ENCODE peak calls at places on chromosomes 12 and 14, in six cellular contexts. F is bronchial epithelial cell, G is thoracic aorta, C is AG10803, W is pancreas, B is suprapubic skin. H is an unnamed sample.
A peak's percentile ranks its signal among the peaks of the same experiment; 100 is the strongest.

GRCh38 chr12:92384571-92384970 is 238.9 kb upstream of the BTG1 start:
- DNase-seq in F (no peak), G (no peak), C (no peak), W (no peak), B (no peak), H (no peak)

GRCh38 chr12:113237748-113238147 is 16.5 kb downstream of the TPCN1 start:
- DNase-seq in F (no peak), G (no peak), C (no peak), W (no peak), B (peak; percentile 22), H (no peak)

GRCh38 chr12:83346333-83346732 is 659.6 kb downstream of the TMTC2 start:
- DNase-seq in F (no peak), G (no peak), C (no peak), W (no peak), B (no peak), H (no peak)

GRCh38 chr12:131408036-131408365 is 302.9 kb upstream of the SFSWAP start:
- DNase-seq in F (no peak), G (no peak), C (no peak), W (no peak), B (no peak), H (no peak)

GRCh38 chr14:101113108-101113612 is 209.6 kb upstream of the RTL1 start:
- DNase-seq in F (no peak), G (no peak), C (no peak), W (no peak), B (peak; percentile 37), H (no peak)

GRCh38 chr12:48000878-48001321 is 3.4 kb downstream of the COL2A1 start:
- DNase-seq in F (peak; percentile 90), G (no peak), C (peak; percentile 49), W (no peak), B (no peak), H (no peak)

GRCh38 chr12:45369065-45369464 is 153.2 kb downstream of the ANO6 start:
- DNase-seq in F (no peak), G (no peak), C (peak; percentile 34), W (no peak), B (no peak), H (no peak)

GRCh38 chr12:113524495-113524894 is 52.8 kb upstream of the LHX5 start:
- DNase-seq in F (no peak), G (no peak), C (no peak), W (no peak), B (no peak), H (no peak)

GRCh38 chr12:49198431-49199155 is 9.7 kb upstream of the TUBA1A start:
- DNase-seq in F (peak; percentile 46), G (no peak), C (peak; percentile 92), W (no peak), B (no peak), H (peak; percentile 18)

GRCh38 chr14:68975667-68976066 is 3.4 kb downstream of the ACTN1 start:
- DNase-seq in F (peak; percentile 91), G (no peak), C (peak; percentile 87), W (no peak), B (no peak), H (no peak)

GRCh38 chr12:49335955-49336644 is 888 bp downstream of the C1QL4 start:
- DNase-seq in F (no peak), G (no peak), C (no peak), W (no peak), B (no peak), H (no peak)

GRCh38 chr12:79063258-79063657 is 198.7 kb downstream of the SYT1 start:
- DNase-seq in F (no peak), G (no peak), C (no peak), W (no peak), B (no peak), H (no peak)

GRCh38 chr12:107525719-107526554 is 159.7 kb upstream of the PWP1 start:
- DNase-seq in F (no peak), G (no peak), C (no peak), W (no peak), B (no peak), H (no peak)

GRCh38 chr14:80456200-80456599 is 244.9 kb upstream of the DIO2 start:
- DNase-seq in F (peak; percentile 3), G (no peak), C (peak; percentile 63), W (no peak), B (no peak), H (no peak)

GRCh38 chr14:105337966-105338365 is 23.4 kb downstream of the PACS2 start:
- DNase-seq in F (no peak), G (no peak), C (peak; percentile 18), W (peak; percentile 38), B (peak; percentile 62), H (no peak)

GRCh38 chr14:91390165-91390778 is 27.3 kb downstream of the CCDC88C start:
- DNase-seq in F (no peak), G (no peak), C (no peak), W (no peak), B (no peak), H (no peak)

GRCh38 chr14:91394105-91395081 is 23.2 kb downstream of the CCDC88C start:
- DNase-seq in F (no peak), G (no peak), C (no peak), W (no peak), B (no peak), H (no peak)

GRCh38 chr14:91395466-91395865 is 22.2 kb downstream of the CCDC88C start:
- DNase-seq in F (no peak), G (no peak), C (no peak), W (no peak), B (no peak), H (no peak)

GRCh38 chr14:91395998-91396660 is 21.5 kb downstream of the CCDC88C start:
- DNase-seq in F (peak; percentile 82), G (no peak), C (no peak), W (no peak), B (no peak), H (no peak)

GRCh38 chr14:91392623-91393303 is 24.9 kb downstream of the CCDC88C start:
- DNase-seq in F (peak; percentile 57), G (no peak), C (no peak), W (no peak), B (no peak), H (no peak)
- TF ChIP-seq CTCF in F (no peak), G (no peak), C (no peak), W (no peak), B (no peak), H (no peak)

DNA sequence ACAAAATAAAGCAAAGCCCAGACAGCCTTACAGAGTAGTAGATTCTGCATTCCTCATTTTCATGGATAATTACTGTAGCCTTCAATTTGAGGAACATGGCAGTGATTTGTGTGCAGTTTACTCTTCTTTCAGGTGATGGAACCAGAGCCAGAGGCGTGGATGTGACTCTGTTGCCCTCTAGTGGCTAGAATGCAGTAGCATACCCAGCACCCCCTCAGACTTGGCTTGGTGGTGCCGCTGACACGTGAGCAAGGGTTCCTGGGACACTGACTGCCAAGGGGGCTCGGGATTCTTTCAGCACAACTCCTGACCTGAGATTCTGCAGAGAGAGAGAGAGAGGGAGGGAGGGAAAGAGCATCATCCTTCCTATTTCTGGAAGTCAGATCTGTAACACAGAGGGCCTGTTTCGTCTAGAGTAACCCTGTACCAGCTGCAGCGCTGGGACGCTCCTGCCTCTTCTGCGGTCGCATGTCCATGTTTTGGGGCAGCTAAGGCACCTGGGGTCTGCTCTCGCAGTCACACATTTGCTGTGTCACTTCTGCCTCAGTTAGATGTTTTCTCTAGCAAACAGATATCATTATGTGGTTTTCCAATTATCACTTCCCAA is 428.0 kb downstream of the NRXN3 start:
- DNase-seq in F (peak; percentile 42), G (no peak), C (peak; percentile 49), W (peak; percentile 36), B (no peak), H (no peak)
- TF ChIP-seq CTCF in F (peak; percentile 95), G (peak; percentile 64), C (peak; percentile 95), W (peak; percentile 80), B (peak; percentile 78), H (peak; percentile 91)

GRCh38 chr14:45156067-45156466 is 20.3 kb downstream of the FANCM start:
- DNase-seq in F (no peak), G (no peak), C (no peak), W (no peak), B (no peak), H (no peak)
- TF ChIP-seq CTCF in F (no peak), G (no peak), C (no peak), W (no peak), B (no peak), H (no peak)

DNA sequence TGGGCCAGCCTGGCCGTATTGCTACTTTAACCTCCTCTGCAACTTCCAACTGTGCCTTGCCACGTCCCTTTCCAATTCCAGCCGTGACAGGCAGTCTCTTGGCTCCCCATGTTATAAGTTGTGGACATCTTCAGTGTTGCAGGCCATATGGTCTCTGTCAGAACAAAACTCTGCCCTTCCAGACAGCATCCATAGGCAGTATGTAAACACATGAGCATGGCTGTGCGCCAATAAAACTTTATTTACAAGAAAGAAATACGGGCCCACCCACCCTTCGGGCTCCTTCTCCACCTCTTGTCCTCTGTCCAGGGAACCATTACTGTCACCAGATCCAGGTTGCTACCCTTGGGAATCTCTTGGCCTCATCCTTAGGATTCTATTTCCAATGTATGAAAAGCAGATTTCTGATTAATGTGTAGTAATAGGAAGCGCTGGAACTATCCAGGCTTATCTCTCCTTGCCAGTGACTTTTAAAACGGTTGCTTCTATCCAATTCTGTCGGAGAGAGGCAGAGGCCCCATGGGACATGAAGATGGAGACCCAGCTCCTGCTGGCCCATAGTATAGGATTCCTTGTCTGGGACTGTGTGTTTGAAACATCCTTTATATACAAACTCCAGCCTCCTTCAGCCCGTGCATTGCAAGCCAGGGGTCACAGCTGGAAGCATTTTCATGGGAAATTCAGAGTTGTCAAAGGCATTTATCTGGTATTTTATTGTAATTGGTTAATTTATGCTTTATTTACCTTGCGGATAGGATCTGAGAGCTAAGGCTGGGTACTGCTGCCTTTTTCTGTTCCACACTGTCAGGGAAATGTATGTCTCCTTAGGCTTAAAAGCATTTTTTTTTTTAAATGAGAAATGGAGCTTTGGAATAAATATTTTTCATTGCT is 114.5 kb downstream of the ZNF664 start:
- DNase-seq in F (no peak), G (no peak), C (no peak), W (no peak), B (no peak), H (no peak)
- TF ChIP-seq CTCF in F (no peak), G (no peak), C (no peak), W (no peak), B (no peak), H (no peak)

GRCh38 chr12:77047341-77048202 is 17.8 kb downstream of the E2F7 start:
- DNase-seq in F (no peak), G (no peak), C (peak; percentile 31), W (no peak), B (no peak), H (no peak)
- TF ChIP-seq CTCF in F (no peak), G (no peak), C (no peak), W (no peak), B (no peak), H (peak; percentile 61)

DNA sequence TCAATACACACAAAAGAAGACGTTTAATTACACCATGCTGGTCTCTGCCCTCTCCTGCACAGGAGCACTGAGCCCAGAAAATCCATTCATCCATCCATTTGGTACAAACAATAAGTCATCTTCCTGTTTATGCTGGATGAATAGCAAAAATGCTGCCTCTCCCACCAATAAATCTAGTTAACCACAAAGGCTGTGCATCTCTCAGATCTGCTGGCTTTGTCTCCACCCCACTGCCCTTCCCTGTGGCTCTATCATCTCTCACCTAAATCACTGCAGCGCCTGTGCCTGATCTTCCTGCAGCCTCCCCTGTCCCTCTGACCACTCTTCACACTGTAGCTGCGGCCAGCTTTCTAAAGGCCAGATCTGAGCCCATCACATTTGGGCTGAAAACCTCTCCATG is 72.9 kb upstream of the DDX11 start:
- DNase-seq in F (no peak), G (no peak), C (peak; percentile 61), W (no peak), B (peak; percentile 2), H (peak; percentile 26)
- TF ChIP-seq CTCF in F (no peak), G (no peak), C (no peak), W (no peak), B (no peak), H (no peak)

GRCh38 chr12:118704517-118704916 is 276.8 kb upstream of the SRRM4 start:
- DNase-seq in F (no peak), G (no peak), C (no peak), W (no peak), B (no peak), H (no peak)
- TF ChIP-seq CTCF in F (no peak), G (no peak), C (no peak), W (no peak), B (no peak), H (no peak)